ENCODE peak calls at places on chromosomes 11 and 22, in six cellular contexts. H is aorta, J is Calu3, U is SK-MEL-5, W is right lobe of liver, T is heart right ventricle. L is an unnamed sample.

GRCh38 chr11:5712507-5712906 is 22.9 kb downstream of the TRIM22 start:
- DNase-seq in J (no peak), T (no peak), W (no peak), H (no peak), U (no peak), L (no peak)

GRCh38 chr11:131749100-131749499 is 378.7 kb downstream of the NTM start:
- DNase-seq in W (no peak), J (no peak), H (no peak), U (no peak), T (no peak), L (no peak)

GRCh38 chr11:66717925-66718319 is 11.1 kb downstream of the SPTBN2 start:
- DNase-seq in U (no peak), J (no peak), W (no peak), H (no peak), T (no peak), L (no peak)

GRCh38 chr11:130165601-130166456 is 6.2 kb downstream of the ST14 start:
- DNase-seq in T (no peak), W (no peak), U (no peak), H (no peak), J (no peak), L (peak; percentile 77)

GRCh38 chr11:101354801-101355200 is 225.2 kb upstream of the PGR start:
- DNase-seq in T (no peak), W (no peak), H (no peak), U (no peak), J (no peak), L (no peak)

GRCh38 chr11:20158597-20159257 is 1.5 kb downstream of the DBX1 start:
- DNase-seq in T (peak; percentile 38), H (peak; percentile 83), W (peak; percentile 51), J (peak; percentile 38), U (peak; percentile 54), L (no peak)

GRCh38 chr11:7307836-7308235 is 56.1 kb downstream of the SYT9 start:
- DNase-seq in W (no peak), U (no peak), T (no peak), J (no peak), H (no peak), L (no peak)

GRCh38 chr11:2134022-2135010 is 4.9 kb downstream of the IGF2 start:
- DNase-seq in H (peak; percentile 48), U (no peak), W (peak; percentile 15), T (peak; percentile 6), J (no peak), L (no peak)

GRCh38 chr22:31970490-31971444 is 26.4 kb downstream of the YWHAH start:
- DNase-seq in H (peak; percentile 96), J (peak; percentile 96), U (peak; percentile 88), W (peak; percentile 91), T (peak; percentile 86), L (peak; percentile 82)

GRCh38 chr11:93219440-93219839 is 21.6 kb upstream of the SLC36A4 start:
- DNase-seq in J (no peak), H (no peak), T (no peak), W (no peak), U (no peak), L (no peak)

GRCh38 chr11:76795285-76795935 is 12.3 kb downstream of the TSKU start:
- DNase-seq in J (no peak), W (no peak), H (no peak), U (no peak), T (no peak), L (no peak)

GRCh38 chr11:29527391-29527936 is 489.4 kb downstream of the KCNA4 start:
- DNase-seq in U (peak; percentile 45), T (no peak), H (no peak), W (no peak), J (peak; percentile 60), L (no peak)

GRCh38 chr11:62124186-62125113 is 639 bp downstream of the INCENP start:
- DNase-seq in T (no peak), U (peak; percentile 50), J (peak; percentile 59), H (peak; percentile 78), W (peak; percentile 50), L (no peak)

GRCh38 chr11:44848203-44848962 is 102.3 kb downstream of the TP53I11 start:
- DNase-seq in U (no peak), H (no peak), T (no peak), W (no peak), J (no peak), L (no peak)

GRCh38 chr22:25797891-25798290 is 55.9 kb downstream of the MYO18B start:
- DNase-seq in U (no peak), W (no peak), J (no peak), T (no peak), H (peak; percentile 54), L (no peak)